ENCODE peak calls at places on chromosomes 5 and 9, in seven cellular contexts. One of them, this sample, is unnamed.

GRCh38 chr5:91061094-91061493 is 322.0 kb downstream of the ARRDC3 start:
- DNase-seq in ovary: no peak
- DNase-seq in neural progenitor cell: no peak
- DNase-seq in tibial artery: no peak
- DNase-seq in GM12865: no peak
- DNase-seq in AG09309: no peak
- DNase-seq in psoas muscle: no peak
- DNase-seq in this sample: no peak

GRCh38 chr5:126538579-126538978 is 56.4 kb downstream of the ALDH7A1 start:
- DNase-seq in ovary: no peak
- DNase-seq in neural progenitor cell: no peak
- DNase-seq in tibial artery: no peak
- DNase-seq in GM12865: no peak
- DNase-seq in AG09309: no peak
- DNase-seq in psoas muscle: no peak
- DNase-seq in this sample: no peak

GRCh38 chr9:80175286-80175906 is 603.6 kb downstream of the TLE4 start:
- DNase-seq in ovary: no peak
- DNase-seq in neural progenitor cell: peak
- DNase-seq in tibial artery: no peak
- DNase-seq in GM12865: peak
- DNase-seq in AG09309: peak
- DNase-seq in psoas muscle: no peak
- DNase-seq in this sample: peak

GRCh38 chr9:94511134-94511942 is 43.5 kb upstream of the PCAT7 start:
- DNase-seq in ovary: no peak
- DNase-seq in neural progenitor cell: no peak
- DNase-seq in tibial artery: no peak
- DNase-seq in GM12865: no peak
- DNase-seq in AG09309: no peak
- DNase-seq in psoas muscle: no peak
- DNase-seq in this sample: no peak

GRCh38 chr5:1948663-1949191 is 66.0 kb upstream of the IRX4 start:
- DNase-seq in ovary: no peak
- DNase-seq in neural progenitor cell: no peak
- DNase-seq in tibial artery: no peak
- DNase-seq in GM12865: no peak
- DNase-seq in AG09309: no peak
- DNase-seq in psoas muscle: peak
- DNase-seq in this sample: no peak

GRCh38 chr5:61232490-61232889 is 70.2 kb upstream of the SMIM15 start:
- DNase-seq in ovary: no peak
- DNase-seq in neural progenitor cell: no peak
- DNase-seq in tibial artery: no peak
- DNase-seq in GM12865: no peak
- DNase-seq in AG09309: no peak
- DNase-seq in psoas muscle: no peak
- DNase-seq in this sample: no peak

GRCh38 chr5:151251001-151251551 is 1.9 kb upstream of the GM2A start:
- DNase-seq in ovary: no peak
- DNase-seq in neural progenitor cell: no peak
- DNase-seq in tibial artery: no peak
- DNase-seq in GM12865: no peak
- DNase-seq in AG09309: no peak
- DNase-seq in psoas muscle: no peak
- DNase-seq in this sample: no peak

GRCh38 chr9:116860509-116861120 is 173.5 kb downstream of the TRIM32 start:
- DNase-seq in ovary: no peak
- DNase-seq in neural progenitor cell: peak
- DNase-seq in tibial artery: peak
- DNase-seq in GM12865: peak
- DNase-seq in AG09309: peak
- DNase-seq in psoas muscle: peak
- DNase-seq in this sample: peak

GRCh38 chr9:20066120-20066519 is 277.3 kb upstream of the SLC24A2 start:
- DNase-seq in ovary: no peak
- DNase-seq in neural progenitor cell: no peak
- DNase-seq in tibial artery: no peak
- DNase-seq in GM12865: peak
- DNase-seq in AG09309: no peak
- DNase-seq in psoas muscle: no peak
- DNase-seq in this sample: no peak

GRCh38 chr5:24183941-24184340 is 460.8 kb downstream of the CDH10 start:
- DNase-seq in ovary: no peak
- DNase-seq in neural progenitor cell: no peak
- DNase-seq in tibial artery: no peak
- DNase-seq in GM12865: no peak
- DNase-seq in AG09309: no peak
- DNase-seq in psoas muscle: no peak
- DNase-seq in this sample: no peak

GRCh38 chr9:29556317-29556716 is 1983.0 kb upstream of the C9orf72 start:
- DNase-seq in ovary: no peak
- DNase-seq in neural progenitor cell: no peak
- DNase-seq in tibial artery: no peak
- DNase-seq in GM12865: no peak
- DNase-seq in AG09309: no peak
- DNase-seq in psoas muscle: no peak
- DNase-seq in this sample: no peak

GRCh38 chr9:127187231-127187956 is 65.0 kb upstream of the ANGPTL2 start:
- DNase-seq in ovary: peak
- DNase-seq in neural progenitor cell: peak
- DNase-seq in tibial artery: peak
- DNase-seq in GM12865: no peak
- DNase-seq in AG09309: peak
- DNase-seq in psoas muscle: peak
- DNase-seq in this sample: no peak

GRCh38 chr5:132915681-132916080 is 42.2 kb downstream of the LEAP2 start:
- DNase-seq in ovary: no peak
- DNase-seq in neural progenitor cell: no peak
- DNase-seq in tibial artery: no peak
- DNase-seq in GM12865: peak
- DNase-seq in AG09309: no peak
- DNase-seq in psoas muscle: no peak
- DNase-seq in this sample: no peak

DNA sequence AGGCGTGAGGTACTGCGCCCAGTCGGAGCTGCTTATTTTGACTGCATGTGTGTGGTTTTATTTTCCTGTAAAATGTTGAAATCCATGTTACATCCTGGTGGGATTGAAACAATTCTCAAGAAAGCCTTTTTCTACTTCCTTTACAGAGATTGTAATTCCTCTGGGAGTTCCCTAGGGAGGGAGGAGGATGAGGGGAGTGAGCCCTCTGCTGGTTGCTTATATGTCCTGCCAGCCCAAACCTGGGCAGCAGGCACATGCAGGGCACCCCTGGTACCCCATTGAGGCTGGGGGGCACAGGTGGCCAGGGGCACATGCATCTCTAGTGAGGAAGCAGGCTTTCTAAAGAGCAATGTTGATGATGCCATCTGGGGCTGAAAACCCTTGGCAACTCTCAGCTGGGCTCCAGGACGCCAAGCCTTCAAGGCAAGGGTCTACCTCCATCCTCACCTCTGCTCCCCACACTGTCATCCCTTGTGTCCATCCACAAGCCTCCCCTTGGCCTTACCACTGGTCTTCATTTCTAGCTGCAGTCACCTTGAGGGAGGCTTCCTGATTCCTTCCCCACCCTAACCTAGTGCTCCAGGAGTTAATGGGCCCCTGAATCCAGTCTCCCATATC is 84.7 kb upstream of the TNFSF8 start:
- DNase-seq in ovary: no peak
- DNase-seq in neural progenitor cell: peak
- DNase-seq in tibial artery: no peak
- DNase-seq in GM12865: peak
- DNase-seq in AG09309: no peak
- DNase-seq in psoas muscle: no peak
- DNase-seq in this sample: peak
- TF ChIP-seq CTCF in ovary: no peak
- TF ChIP-seq CTCF in neural progenitor cell: peak
- TF ChIP-seq CTCF in tibial artery: peak
- TF ChIP-seq CTCF in GM12865: peak
- TF ChIP-seq CTCF in AG09309: peak
- TF ChIP-seq CTCF in psoas muscle: peak
- TF ChIP-seq CTCF in this sample: peak

DNA sequence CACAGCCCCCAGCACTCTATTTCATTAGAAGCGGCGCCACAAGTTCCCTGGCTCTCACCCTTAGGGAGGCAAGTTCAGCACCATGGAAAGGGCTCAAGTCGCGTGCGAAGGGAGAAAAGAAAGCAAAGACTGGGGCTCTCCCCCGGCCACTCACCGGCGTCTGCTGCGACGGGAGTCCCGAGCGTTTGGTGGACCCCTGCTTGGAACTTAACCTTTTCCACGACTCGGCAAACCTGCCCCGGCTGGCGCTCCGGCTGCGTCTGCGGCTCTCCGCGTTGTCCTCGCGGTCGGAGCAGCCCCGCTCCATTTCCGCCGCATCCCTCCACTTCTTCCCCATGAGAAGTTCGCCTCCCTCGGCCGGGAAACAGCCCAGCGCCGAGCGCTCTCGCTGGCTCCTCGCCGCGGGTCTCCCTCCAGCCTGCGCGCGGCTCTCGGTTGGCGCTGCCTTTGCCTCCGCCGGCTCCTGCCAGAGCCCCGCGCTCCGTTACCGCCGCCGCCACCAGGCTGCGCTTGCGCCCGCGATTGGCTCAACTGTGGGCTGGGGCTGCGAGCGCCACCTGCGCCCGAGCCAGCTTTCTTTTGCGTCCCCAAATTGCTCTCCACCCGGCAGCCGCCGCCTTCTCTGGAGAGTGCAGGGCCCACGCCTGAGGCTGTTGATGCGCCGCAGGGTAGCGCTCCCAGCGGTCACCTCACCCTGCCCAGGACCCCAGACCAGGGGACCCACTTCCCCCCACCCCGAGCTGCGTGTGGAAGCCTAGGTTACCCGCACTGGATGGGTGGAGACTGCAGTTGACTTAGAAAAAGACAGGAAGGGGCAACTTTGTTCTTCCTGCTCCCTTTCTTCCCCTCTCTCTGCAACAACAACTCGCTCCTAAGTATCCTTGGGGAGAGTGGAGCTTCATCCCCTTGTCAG is 321.6 kb downstream of the CEMIP2 start:
- DNase-seq in ovary: no peak
- DNase-seq in neural progenitor cell: peak
- DNase-seq in tibial artery: no peak
- DNase-seq in GM12865: peak
- DNase-seq in AG09309: peak
- DNase-seq in psoas muscle: peak
- DNase-seq in this sample: peak
- TF ChIP-seq CTCF in ovary: no peak
- TF ChIP-seq CTCF in neural progenitor cell: peak
- TF ChIP-seq CTCF in tibial artery: no peak
- TF ChIP-seq CTCF in GM12865: peak
- TF ChIP-seq CTCF in AG09309: no peak
- TF ChIP-seq CTCF in psoas muscle: no peak
- TF ChIP-seq CTCF in this sample: peak

DNA sequence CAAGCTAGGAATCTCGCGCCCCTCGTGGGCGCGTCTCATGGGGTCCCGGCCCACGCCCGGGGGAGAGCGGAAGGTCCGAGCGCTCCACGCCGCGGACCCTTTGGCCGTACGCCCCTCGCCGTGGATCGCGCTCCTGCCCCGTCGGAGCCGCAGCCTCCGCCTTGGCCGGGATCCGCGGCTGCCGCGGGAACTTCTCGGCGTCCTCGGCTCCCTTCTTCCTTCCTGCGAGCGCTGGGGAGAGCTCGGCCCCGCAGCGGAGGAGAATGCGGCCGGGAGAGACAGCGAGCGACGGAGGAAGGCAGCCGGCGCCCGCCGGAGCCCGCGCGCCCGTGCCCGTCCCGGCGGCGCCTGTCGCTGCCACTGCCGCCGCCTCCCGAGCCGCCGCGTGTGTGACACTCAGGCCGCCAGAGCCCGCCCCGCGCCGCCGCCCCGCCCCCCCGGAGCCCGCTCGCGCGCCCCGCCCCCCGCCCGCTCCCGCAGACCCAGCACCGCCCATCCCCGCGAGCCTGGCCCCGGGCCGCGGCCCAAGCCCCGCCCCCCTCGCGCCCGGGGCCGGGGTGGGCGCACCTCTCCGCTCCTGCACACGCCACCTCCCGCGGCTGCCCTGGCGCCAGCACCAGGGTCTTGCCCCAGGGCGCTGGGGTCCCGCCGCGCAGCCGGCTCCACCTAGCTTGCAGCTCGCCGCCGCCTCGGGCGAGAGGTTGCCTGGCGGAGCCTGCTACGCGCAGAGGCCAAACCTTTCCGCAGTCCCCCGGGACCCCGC is at the start of gene SHB:
- DNase-seq in ovary: peak
- DNase-seq in neural progenitor cell: peak
- DNase-seq in tibial artery: peak
- DNase-seq in GM12865: peak
- DNase-seq in AG09309: no peak
- DNase-seq in psoas muscle: peak
- DNase-seq in this sample: peak
- TF ChIP-seq CTCF in ovary: no peak
- TF ChIP-seq CTCF in neural progenitor cell: no peak
- TF ChIP-seq CTCF in tibial artery: peak
- TF ChIP-seq CTCF in GM12865: no peak
- TF ChIP-seq CTCF in AG09309: no peak
- TF ChIP-seq CTCF in psoas muscle: no peak
- TF ChIP-seq CTCF in this sample: no peak

GRCh38 chr9:15355669-15356068 is 48.7 kb upstream of the TTC39B start:
- DNase-seq in ovary: no peak
- DNase-seq in neural progenitor cell: no peak
- DNase-seq in tibial artery: no peak
- DNase-seq in GM12865: no peak
- DNase-seq in AG09309: no peak
- DNase-seq in psoas muscle: no peak
- DNase-seq in this sample: no peak

GRCh38 chr9:15354713-15355112 is 47.7 kb upstream of the TTC39B start:
- DNase-seq in ovary: no peak
- DNase-seq in neural progenitor cell: no peak
- DNase-seq in tibial artery: no peak
- DNase-seq in GM12865: no peak
- DNase-seq in AG09309: no peak
- DNase-seq in psoas muscle: no peak
- DNase-seq in this sample: no peak

GRCh38 chr9:15353892-15354291 is 46.9 kb upstream of the TTC39B start:
- DNase-seq in ovary: no peak
- DNase-seq in neural progenitor cell: no peak
- DNase-seq in tibial artery: no peak
- DNase-seq in GM12865: no peak
- DNase-seq in AG09309: no peak
- DNase-seq in psoas muscle: no peak
- DNase-seq in this sample: no peak

GRCh38 chr9:15361737-15362136 is 54.7 kb upstream of the TTC39B start:
- DNase-seq in ovary: no peak
- DNase-seq in neural progenitor cell: no peak
- DNase-seq in tibial artery: no peak
- DNase-seq in GM12865: no peak
- DNase-seq in AG09309: no peak
- DNase-seq in psoas muscle: no peak
- DNase-seq in this sample: no peak

DNA sequence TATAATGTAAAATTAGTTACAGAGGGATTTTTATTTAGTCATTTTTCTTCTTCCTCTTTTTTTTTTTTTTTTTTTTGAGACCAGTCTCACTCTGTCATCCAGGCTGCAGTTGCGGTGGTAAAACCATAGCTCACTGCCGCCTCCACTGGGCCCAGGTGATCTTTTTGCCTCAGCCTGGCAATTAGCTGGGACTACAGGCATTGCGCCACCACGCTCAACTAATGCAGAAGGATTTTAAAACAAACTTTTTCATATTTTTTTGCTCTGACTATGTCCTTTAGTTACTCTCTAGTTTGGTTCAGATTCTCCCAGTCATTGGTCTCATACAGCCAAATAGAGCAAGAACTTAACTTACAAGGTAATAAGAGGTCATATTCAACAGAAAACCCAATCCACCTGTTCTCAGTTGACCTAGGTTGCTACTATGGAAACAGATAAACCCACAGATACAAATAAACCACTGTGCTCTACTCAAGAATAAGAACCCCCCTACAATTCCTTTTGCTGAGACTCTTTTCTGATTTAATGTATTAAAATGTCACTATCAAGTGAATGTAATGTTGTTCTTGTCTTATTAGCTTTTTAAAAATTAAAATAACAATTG is 50.1 kb upstream of the TTC39B start:
- DNase-seq in ovary: no peak
- DNase-seq in neural progenitor cell: peak
- DNase-seq in tibial artery: no peak
- DNase-seq in GM12865: peak
- DNase-seq in AG09309: no peak
- DNase-seq in psoas muscle: peak
- DNase-seq in this sample: no peak
- TF ChIP-seq CTCF in ovary: no peak
- TF ChIP-seq CTCF in neural progenitor cell: peak
- TF ChIP-seq CTCF in tibial artery: no peak
- TF ChIP-seq CTCF in GM12865: peak
- TF ChIP-seq CTCF in AG09309: no peak
- TF ChIP-seq CTCF in psoas muscle: no peak
- TF ChIP-seq CTCF in this sample: no peak